ENCODE peak calls at places on chromosomes 4 and X, in nine cellular contexts. B is dorsolateral prefrontal cortex, I is fibroblast of villous mesenchyme, Q is brain microvascular endothelial cell, H is tibial nerve, N is GM23338, O is cardiac muscle cell, F is uterus, W is mesenchymal stem cell. S is an unnamed sample.

GRCh38 chr4:40434126-40434692 is 99.1 kb downstream of the CHRNA9 start:
- DNase-seq in Q (no peak), F (no peak), O (no peak), B (no peak), H (no peak), I (no peak), N (peak), W (no peak), S (peak)

GRCh38 chrX:35787867-35788266 is 10.3 kb upstream of the MAGEB16 start:
- DNase-seq in W (no peak), I (no peak), N (peak), B (no peak), F (no peak), H (no peak), O (no peak), Q (no peak), S (no peak)

GRCh38 chr4:39626261-39626660 is 12.4 kb downstream of the SMIM14 start:
- DNase-seq in N (no peak), Q (no peak), O (no peak), H (no peak), B (no peak), F (no peak), I (no peak), W (no peak), S (no peak)

GRCh38 chr4:3369781-3370660 is 71.7 kb upstream of the HGFAC start:
- DNase-seq in H (no peak), B (no peak), Q (peak), F (peak), N (peak), W (peak), I (peak), O (peak), S (no peak)

GRCh38 chrX:130173190-130173895 is 1.6 kb downstream of the RAB33A start:
- DNase-seq in F (peak), Q (peak), O (no peak), B (no peak), W (peak), I (peak), N (no peak), H (peak), S (no peak)

GRCh38 chr4:40423735-40424134 is 88.6 kb downstream of the CHRNA9 start:
- DNase-seq in B (no peak), Q (no peak), W (peak), H (no peak), N (no peak), O (no peak), I (peak), F (no peak), S (no peak)

GRCh38 chr4:162360369-162361149 is 196.8 kb upstream of the FSTL5 start:
- DNase-seq in W (no peak), B (no peak), I (no peak), Q (no peak), F (no peak), O (no peak), H (no peak), N (no peak), S (no peak)

GRCh38 chrX:70998402-70999027 is 67.6 kb upstream of the SLC7A3 start:
- DNase-seq in O (peak), I (peak), W (peak), Q (peak), B (no peak), H (peak), F (peak), N (peak), S (no peak)

GRCh38 chr4:163505374-163505773 is 10.9 kb downstream of the TMA16 start:
- DNase-seq in H (no peak), F (no peak), B (no peak), O (no peak), I (peak), N (no peak), W (no peak), Q (no peak), S (no peak)

GRCh38 chr4:52366625-52367024 is 292.5 kb downstream of the USP46 start:
- DNase-seq in F (no peak), B (no peak), N (no peak), W (no peak), Q (no peak), I (no peak), O (no peak), H (no peak), S (no peak)

GRCh38 chrX:71938371-71938770 is 27.7 kb downstream of the NHSL2 start:
- DNase-seq in F (no peak), H (no peak), O (no peak), B (no peak), I (no peak), Q (no peak), W (peak), N (no peak), S (no peak)

GRCh38 chr4:89889289-89889688 is 5.4 kb upstream of the MMRN1 start:
- DNase-seq in H (no peak), F (no peak), B (no peak), N (no peak), W (no peak), I (no peak), O (peak), Q (no peak), S (no peak)

DNA sequence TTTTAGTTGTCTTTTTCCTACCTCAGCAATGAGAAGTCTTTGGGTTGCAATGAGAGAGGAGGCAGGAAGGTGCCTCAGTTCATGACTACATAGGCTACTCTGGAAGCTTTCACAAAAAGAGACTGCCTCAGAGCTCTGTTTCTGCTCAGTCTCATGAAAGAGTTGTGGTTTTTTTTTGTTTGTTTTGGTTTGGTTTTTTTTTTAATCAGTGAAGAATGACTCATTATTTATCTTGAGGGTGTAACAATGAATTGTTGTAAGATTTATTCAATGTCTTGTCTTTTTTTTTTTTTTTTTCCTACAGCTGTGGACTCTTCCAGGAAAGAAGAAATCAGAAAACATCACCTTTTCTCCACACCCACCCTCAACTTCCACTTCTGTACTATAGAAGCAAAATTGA is 67.5 kb upstream of the CXCL13 start:
- DNase-seq in F (no peak), I (peak), O (no peak), B (no peak), N (no peak), W (peak), H (no peak), Q (peak), S (peak)
- H3K4me3 ChIP-seq in F (no peak), I (no peak), O (no peak), B (no peak), N (no peak), W (no peak), H (no peak), Q (no peak), S (no peak)

GRCh38 chr4:147381749-147382148 is 99.1 kb upstream of the EDNRA start:
- DNase-seq in Q (no peak), O (no peak), B (no peak), F (no peak), N (no peak), W (no peak), I (no peak), H (no peak), S (no peak)

GRCh38 chr4:147378780-147379179 is 102.1 kb upstream of the EDNRA start:
- DNase-seq in O (no peak), W (no peak), I (no peak), B (no peak), H (no peak), Q (no peak), N (peak), F (no peak), S (no peak)
- H3K4me3 ChIP-seq in O (no peak), W (no peak), I (no peak), B (no peak), H (no peak), Q (no peak), N (no peak), F (no peak), S (no peak)

GRCh38 chr4:48193096-48193836 is 59.2 kb upstream of the TXK start:
- DNase-seq in B (no peak), N (no peak), H (no peak), W (no peak), O (no peak), Q (no peak), F (no peak), I (no peak), S (no peak)

GRCh38 chr4:48191758-48192157 is 57.7 kb upstream of the TXK start:
- DNase-seq in N (no peak), Q (no peak), W (no peak), O (no peak), I (no peak), F (no peak), H (no peak), B (no peak), S (no peak)

GRCh38 chr4:48195853-48196252 is 61.8 kb upstream of the TXK start:
- DNase-seq in F (no peak), O (no peak), I (no peak), Q (no peak), W (no peak), N (no peak), B (no peak), H (no peak), S (no peak)

GRCh38 chr4:48194986-48195773 is 61.1 kb upstream of the TXK start:
- DNase-seq in B (no peak), W (peak), O (no peak), H (no peak), Q (no peak), N (no peak), F (no peak), I (peak), S (no peak)

GRCh38 chr4:48193921-48194320 is 59.9 kb upstream of the TXK start:
- DNase-seq in W (no peak), B (no peak), F (no peak), N (no peak), H (no peak), O (no peak), I (no peak), Q (no peak), S (no peak)
- H3K4me3 ChIP-seq in W (no peak), B (no peak), F (no peak), N (no peak), H (no peak), O (no peak), I (no peak), Q (no peak), S (no peak)

DNA sequence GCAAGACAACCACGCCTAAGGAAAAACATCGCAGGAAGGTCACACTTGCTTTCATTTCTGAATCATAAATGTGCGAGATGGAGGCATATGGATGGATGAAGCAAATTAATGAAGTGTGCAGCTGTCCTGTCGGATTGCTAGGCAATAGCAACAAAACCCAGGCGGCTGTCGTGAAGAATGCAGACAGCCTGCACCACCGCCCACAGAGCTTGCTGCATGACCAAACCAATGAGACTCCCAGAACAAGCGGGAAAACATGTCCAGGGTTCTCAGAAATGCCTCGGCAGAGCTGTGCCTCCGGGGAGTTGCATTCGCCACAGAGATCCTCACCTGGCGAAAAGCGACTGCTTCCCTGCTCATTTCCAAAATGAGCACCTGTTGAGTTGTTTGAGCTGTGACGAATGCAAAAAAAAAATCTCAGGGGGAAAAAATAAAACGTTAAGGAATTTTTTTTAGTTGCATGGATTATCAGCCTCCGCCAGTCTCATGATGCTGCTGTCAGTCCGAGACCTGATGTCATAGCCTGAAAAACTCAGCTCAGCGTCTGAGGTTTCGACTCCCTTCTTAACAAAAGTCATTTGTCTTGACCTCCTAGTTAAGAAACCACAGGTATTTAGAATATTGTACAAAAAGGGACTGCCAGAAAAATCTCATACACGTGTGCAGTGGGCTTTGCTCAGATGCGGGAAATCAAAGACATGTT is 155.5 kb upstream of the MXRA5 start:
- DNase-seq in O (no peak), I (no peak), Q (no peak), B (no peak), H (no peak), F (no peak), N (no peak), W (no peak), S (no peak)
- H3K4me3 ChIP-seq in O (no peak), I (no peak), Q (no peak), B (no peak), H (no peak), F (no peak), N (no peak), W (no peak), S (no peak)

GRCh38 chrX:23228950-23229448 is 105.7 kb upstream of the PTCHD1 start:
- DNase-seq in O (peak), H (no peak), B (no peak), W (no peak), N (peak), F (no peak), Q (no peak), I (no peak), S (peak)
- H3K4me3 ChIP-seq in O (no peak), H (no peak), B (no peak), W (no peak), N (no peak), F (no peak), Q (no peak), I (no peak), S (peak)

GRCh38 chr4:41881931-41882621 is 53.2 kb upstream of the TMEM33 start:
- DNase-seq in W (no peak), I (no peak), O (no peak), B (no peak), N (peak), F (no peak), H (no peak), Q (no peak), S (no peak)
- H3K4me3 ChIP-seq in W (peak), I (no peak), O (peak), B (peak), N (peak), F (peak), H (peak), Q (no peak), S (peak)